ENCODE peak calls at places on chromosomes 3 and 15, in seven cellular contexts. S, M, B, A, D, V and G are unnamed samples.

GRCh38 chr15:25175789-25176615 is 221.2 kb downstream of the SNRPN start:
- DNase-seq in S (no peak), M (peak; percentile 3), B (no peak), A (peak; percentile 56), D (no peak), V (no peak), G (peak; percentile 6)

GRCh38 chr3:11170052-11170770 is 15.9 kb downstream of the HRH1 start:
- DNase-seq in S (no peak), M (no peak), B (no peak), A (peak; percentile 27), D (no peak), V (no peak), G (no peak)

GRCh38 chr3:104901396-104901795 is 465.3 kb upstream of the ALCAM start:
- DNase-seq in S (no peak), M (no peak), B (no peak), A (no peak), D (no peak), V (no peak), G (no peak)

GRCh38 chr3:182117131-182117530 is 405.4 kb downstream of the SOX2 start:
- DNase-seq in S (no peak), M (no peak), B (no peak), A (no peak), D (no peak), V (no peak), G (no peak)

GRCh38 chr15:62928996-62929350 is 113.6 kb upstream of the TPM1 start:
- DNase-seq in S (no peak), M (no peak), B (no peak), A (no peak), D (no peak), V (no peak), G (no peak)

GRCh38 chr3:55690161-55690560 is 203.1 kb upstream of the WNT5A start:
- DNase-seq in S (no peak), M (no peak), B (no peak), A (no peak), D (no peak), V (no peak), G (no peak)

GRCh38 chr3:17742837-17743659 is 617 bp upstream of the TBC1D5 start:
- DNase-seq in S (no peak), M (peak; percentile 88), B (no peak), A (no peak), D (peak; percentile 56), V (peak; percentile 16), G (peak; percentile 74)

GRCh38 chr3:159839561-159840379 is 148.9 kb upstream of the IL12A start:
- DNase-seq in S (no peak), M (no peak), B (no peak), A (no peak), D (peak; percentile 94), V (peak; percentile 73), G (peak; percentile 18)

GRCh38 chr3:12235691-12236090 is 53.2 kb upstream of the PPARG start:
- DNase-seq in S (no peak), M (no peak), B (no peak), A (no peak), D (no peak), V (no peak), G (no peak)

GRCh38 chr15:77696871-77697270 is 64.2 kb upstream of the LINGO1 start:
- DNase-seq in S (no peak), M (no peak), B (no peak), A (no peak), D (no peak), V (no peak), G (no peak)

GRCh38 chr3:120563356-120564022 is 32.6 kb upstream of the NDUFB4 start:
- DNase-seq in S (no peak), M (no peak), B (no peak), A (no peak), D (no peak), V (no peak), G (no peak)

GRCh38 chr3:58353722-58354553 is 21.2 kb downstream of the PXK start:
- DNase-seq in S (no peak), M (no peak), B (no peak), A (no peak), D (no peak), V (no peak), G (no peak)

GRCh38 chr3:134876836-134877235 is 81.8 kb downstream of the EPHB1 start:
- DNase-seq in S (no peak), M (no peak), B (no peak), A (peak; percentile 18), D (no peak), V (no peak), G (no peak)

GRCh38 chr3:11250902-11251806 is 21.0 kb upstream of the ATG7 start:
- DNase-seq in S (no peak), M (no peak), B (no peak), A (no peak), D (peak; percentile 3), V (no peak), G (no peak)

GRCh38 chr3:10008588-10009344 is 17.5 kb upstream of the FANCD2 start:
- DNase-seq in S (peak; percentile 59), M (peak; percentile 90), B (peak; percentile 74), A (peak; percentile 98), D (peak; percentile 77), V (peak; percentile 92), G (no peak)

GRCh38 chr15:70101459-70102113 is 3.9 kb upstream of the TLE3 start:
- DNase-seq in S (no peak), M (peak; percentile 59), B (peak; percentile 87), A (no peak), D (peak; percentile 94), V (peak; percentile 79), G (no peak)

GRCh38 chr3:113136071-113136470 is 75.3 kb upstream of the BOC start:
- DNase-seq in S (no peak), M (no peak), B (peak; percentile 12), A (no peak), D (peak; percentile 32), V (no peak), G (no peak)

GRCh38 chr3:190739726-190740230 is 122.7 kb downstream of the GMNC start:
- DNase-seq in S (no peak), M (no peak), B (no peak), A (no peak), D (no peak), V (no peak), G (no peak)

GRCh38 chr3:110314512-110315114 is 757.0 kb upstream of the NECTIN3 start:
- DNase-seq in S (peak; percentile 58), M (peak; percentile 79), B (peak; percentile 69), A (no peak), D (peak; percentile 64), V (peak; percentile 64), G (no peak)

GRCh38 chr3:192039593-192039992 is 578.6 kb downstream of the PYDC2 start:
- DNase-seq in S (no peak), M (no peak), B (no peak), A (no peak), D (peak; percentile 68), V (no peak), G (no peak)

GRCh38 chr3:123421353-123422174 is 27.3 kb downstream of the ADCY5 start:
- DNase-seq in S (no peak), M (peak; percentile 56), B (no peak), A (no peak), D (peak; percentile 3), V (no peak), G (no peak)

GRCh38 chr15:77335298-77335697 is 84.6 kb downstream of the PEAK1 start:
- DNase-seq in S (no peak), M (no peak), B (no peak), A (no peak), D (no peak), V (no peak), G (no peak)

GRCh38 chr15:54119056-54119455 is 140.8 kb downstream of the UNC13C start:
- DNase-seq in S (no peak), M (no peak), B (no peak), A (no peak), D (no peak), V (no peak), G (no peak)

GRCh38 chr3:13025090-13025489 is 48.1 kb downstream of the IQSEC1 start:
- DNase-seq in S (no peak), M (no peak), B (no peak), A (peak; percentile 63), D (no peak), V (no peak), G (no peak)

GRCh38 chr3:109023656-109024254 is 70.1 kb upstream of the GUCA1C start:
- DNase-seq in S (peak; percentile 21), M (peak; percentile 18), B (peak; percentile 55), A (no peak), D (peak; percentile 17), V (peak; percentile 39), G (no peak)